ENCODE peak calls at places on chromosomes 1 and 21, in ten cellular contexts. D is upper lobe of right lung, H is esophagus squamous epithelium, U is AG04450, I is GM12878, M is ascending aorta, Y is endothelial cell, P is brain microvascular endothelial cell, B is astrocyte of the spinal cord, K is epithelial cell of esophagus. V is an unnamed sample.

GRCh38 chr1:217747156-217747769 is 116.1 kb downstream of the SPATA17 start:
- DNase-seq in I (no peak), B (peak), K (peak), H (no peak), Y (no peak), M (no peak), D (no peak), U (peak), P (peak), V (no peak)

GRCh38 chr1:82806133-82806532 is 1005.4 kb downstream of the ADGRL2 start:
- DNase-seq in H (no peak), M (no peak), D (no peak), K (peak), P (no peak), U (no peak), Y (no peak), B (no peak), I (no peak), V (no peak)

GRCh38 chr21:39384674-39385298 is 35.9 kb upstream of the HMGN1 start:
- DNase-seq in H (no peak), M (no peak), Y (no peak), P (peak), K (no peak), U (no peak), B (peak), D (no peak), I (no peak), V (no peak)

GRCh38 chr1:43373034-43373940 is 5.5 kb upstream of the ELOVL1 start:
- DNase-seq in H (no peak), Y (no peak), M (no peak), U (no peak), K (peak), D (no peak), B (peak), I (no peak), P (peak), V (no peak)

GRCh38 chr21:18049461-18049860 is 195.2 kb upstream of the CHODL start:
- DNase-seq in D (no peak), Y (no peak), M (no peak), K (no peak), P (no peak), U (no peak), B (no peak), H (no peak), I (no peak), V (no peak)

GRCh38 chr1:29122987-29123870 is 474 bp downstream of the TMEM200B start:
- DNase-seq in D (no peak), U (no peak), Y (peak), B (peak), M (no peak), I (no peak), P (no peak), H (no peak), K (no peak), V (no peak)

GRCh38 chr1:36400825-36401601 is 3.3 kb upstream of the LSM10 start:
- DNase-seq in B (peak), H (peak), U (no peak), P (peak), D (peak), K (no peak), M (peak), Y (peak), I (no peak), V (peak)

GRCh38 chr1:201508809-201509208 is 1.9 kb upstream of the CSRP1 start:
- DNase-seq in Y (no peak), B (no peak), D (no peak), H (no peak), U (no peak), P (no peak), M (no peak), I (no peak), K (peak), V (no peak)

GRCh38 chr1:1006305-1007159 is 6.6 kb upstream of the HES4 start:
- DNase-seq in I (no peak), Y (no peak), U (no peak), M (no peak), K (no peak), P (no peak), D (peak), B (no peak), H (no peak), V (no peak)

GRCh38 chr1:206041640-206042039 is 11.3 kb upstream of the RHEX start:
- DNase-seq in M (no peak), D (no peak), H (no peak), I (no peak), K (peak), Y (no peak), B (no peak), U (no peak), P (no peak), V (peak)

GRCh38 chr1:245878585-245878984 is 628.5 kb downstream of the SMYD3 start:
- DNase-seq in K (no peak), M (no peak), U (no peak), B (no peak), Y (no peak), I (no peak), H (no peak), P (peak), D (no peak), V (no peak)

GRCh38 chr1:66478116-66478515 is 55.8 kb upstream of the SGIP1 start:
- DNase-seq in D (no peak), Y (no peak), I (no peak), H (no peak), B (peak), U (no peak), K (peak), P (peak), M (no peak), V (no peak)

GRCh38 chr1:3668585-3669300 is 16.4 kb downstream of the TP73 start:
- DNase-seq in D (peak), P (no peak), B (no peak), Y (no peak), U (no peak), M (no peak), I (no peak), K (peak), H (no peak), V (no peak)

GRCh38 chr1:3670823-3671251 is 18.5 kb downstream of the TP73 start:
- DNase-seq in P (no peak), D (peak), I (no peak), H (no peak), Y (no peak), B (no peak), M (no peak), K (no peak), U (no peak), V (no peak)

GRCh38 chr1:3668148-3668547 is 15.8 kb downstream of the TP73 start:
- DNase-seq in U (no peak), K (no peak), I (no peak), B (no peak), D (peak), M (no peak), Y (no peak), P (no peak), H (no peak), V (no peak)

GRCh38 chr1:3669971-3670431 is 17.7 kb downstream of the TP73 start:
- DNase-seq in U (no peak), K (no peak), M (no peak), D (peak), I (no peak), H (no peak), B (no peak), P (no peak), Y (no peak), V (no peak)

GRCh38 chr1:3669421-3669821 is 17.1 kb downstream of the TP73 start:
- DNase-seq in Y (no peak), P (no peak), D (no peak), K (no peak), U (no peak), H (no peak), B (no peak), M (no peak), I (no peak), V (no peak)
- TF ChIP-seq CTCF in Y (no peak), P (no peak), D (no peak), K (no peak), U (no peak), H (no peak), B (no peak), M (no peak), I (no peak), V (no peak)

DNA sequence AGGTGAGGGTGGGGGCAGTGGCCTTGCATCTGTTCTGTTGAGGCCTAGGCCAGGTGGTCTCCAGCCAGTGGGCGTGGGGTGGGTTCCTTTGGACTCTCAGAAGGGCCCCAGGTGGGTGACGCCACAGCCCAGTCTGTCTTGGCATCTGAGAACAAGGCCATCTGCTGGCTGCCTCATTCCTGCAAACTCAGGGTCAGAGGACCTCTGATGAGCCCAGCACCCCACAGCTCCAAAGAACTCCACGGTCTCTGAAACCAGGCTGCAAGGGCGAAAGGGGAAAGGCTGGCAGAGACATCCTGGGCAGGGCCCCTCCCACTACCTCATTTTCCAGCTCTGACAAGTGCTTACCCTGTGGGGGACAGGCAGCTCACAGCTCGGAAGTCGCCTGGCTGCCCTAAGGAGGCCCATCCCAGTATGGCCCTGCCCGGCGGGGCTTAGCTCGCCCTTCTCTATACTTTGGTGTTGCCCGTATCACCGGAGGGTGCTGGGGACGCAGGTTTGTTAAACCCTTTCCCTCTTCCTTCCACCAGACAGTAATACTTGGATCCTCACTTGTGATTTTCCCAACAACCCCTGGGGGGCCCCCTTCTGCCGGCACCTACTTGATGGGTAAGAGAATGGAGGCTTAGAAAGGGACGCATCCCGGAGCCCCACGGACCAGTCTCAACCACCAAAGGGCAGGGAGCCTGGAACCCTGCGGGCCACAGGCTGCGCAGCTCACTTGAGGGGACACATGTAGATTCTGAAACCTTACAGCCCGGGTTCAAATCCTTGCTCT is 10.9 kb upstream of the EDN2 start:
- DNase-seq in I (no peak), K (peak), B (peak), D (no peak), P (no peak), U (no peak), H (no peak), M (no peak), Y (peak), V (no peak)
- TF ChIP-seq CTCF in I (peak), K (peak), B (peak), D (no peak), P (peak), U (peak), H (no peak), M (no peak), Y (peak), V (peak)

GRCh38 chr1:184428604-184429003 is 41.8 kb downstream of the C1orf21 start:
- DNase-seq in H (no peak), D (no peak), B (no peak), K (no peak), M (no peak), Y (no peak), P (no peak), U (no peak), I (no peak), V (no peak)
- TF ChIP-seq CTCF in H (no peak), D (no peak), B (no peak), K (no peak), M (no peak), Y (no peak), P (peak), U (no peak), I (no peak), V (no peak)

GRCh38 chr1:181152892-181153633 is 64.6 kb downstream of the IER5 start:
- DNase-seq in H (no peak), I (no peak), Y (peak), U (peak), M (peak), B (peak), D (peak), P (peak), K (no peak), V (no peak)
- TF ChIP-seq CTCF in H (no peak), I (peak), Y (no peak), U (peak), M (no peak), B (peak), D (peak), P (peak), K (no peak), V (no peak)

DNA sequence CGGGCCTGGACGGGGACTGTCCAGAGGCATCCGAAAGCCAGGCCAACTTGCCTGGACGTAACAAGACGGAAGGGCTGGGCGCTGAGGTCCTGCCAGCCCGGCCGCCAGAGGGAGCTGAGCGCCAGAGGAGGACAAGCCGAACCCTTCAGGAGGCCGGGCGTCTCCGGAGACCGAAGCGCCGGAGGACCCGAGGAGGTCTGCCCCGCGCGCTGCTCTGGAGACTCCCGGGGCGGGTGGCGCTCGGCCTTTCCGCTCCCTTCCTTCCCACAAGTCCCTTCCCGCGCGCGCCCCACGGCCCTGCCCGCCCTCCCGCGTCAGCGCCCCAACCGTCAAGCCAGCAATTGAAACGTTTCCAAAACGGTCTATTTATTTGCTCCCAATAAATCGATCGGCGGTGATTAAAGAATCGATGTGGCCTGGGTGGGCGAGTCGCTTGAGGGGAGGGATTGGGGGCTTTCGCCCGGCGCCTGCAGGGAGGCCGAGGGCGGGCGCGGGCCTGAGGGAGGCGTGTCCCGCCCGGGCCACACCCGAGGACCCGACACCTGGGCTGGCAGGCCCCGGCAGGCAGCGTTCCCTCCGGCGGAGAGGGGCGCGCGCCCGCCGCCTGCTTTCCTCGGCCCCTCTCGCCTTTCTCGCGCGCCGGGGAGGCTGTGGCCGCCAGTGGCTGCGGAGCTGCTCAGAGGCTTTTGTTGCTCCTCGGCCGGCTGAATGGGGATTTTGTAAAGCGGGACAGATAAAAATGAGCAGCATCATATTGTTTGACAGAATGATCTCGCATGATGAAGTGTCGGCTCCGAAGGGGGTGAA is 5.2 kb upstream of the FOXD3 start:
- DNase-seq in I (no peak), U (no peak), K (peak), B (peak), H (no peak), P (peak), M (no peak), Y (peak), D (peak), V (peak)
- TF ChIP-seq CTCF in I (peak), U (peak), K (peak), B (peak), H (peak), P (peak), M (no peak), Y (peak), D (peak), V (peak)

GRCh38 chr1:94694234-94694915 is 125.8 kb upstream of the SLC44A3 start:
- DNase-seq in D (no peak), I (no peak), K (peak), P (no peak), M (no peak), U (no peak), B (no peak), Y (no peak), H (no peak), V (no peak)

GRCh38 chr1:94690033-94690712 is 130.0 kb upstream of the SLC44A3 start:
- DNase-seq in H (no peak), Y (no peak), U (peak), K (no peak), P (no peak), D (no peak), I (no peak), M (no peak), B (peak), V (no peak)

GRCh38 chr1:94693435-94693834 is 126.7 kb upstream of the SLC44A3 start:
- DNase-seq in Y (no peak), K (no peak), H (no peak), P (no peak), M (no peak), B (no peak), D (no peak), U (no peak), I (no peak), V (no peak)

GRCh38 chr1:94688646-94689045 is 131.5 kb upstream of the SLC44A3 start:
- DNase-seq in K (no peak), Y (no peak), H (no peak), U (no peak), I (no peak), D (no peak), P (no peak), M (no peak), B (no peak), V (no peak)

GRCh38 chr1:94693029-94693428 is 127.1 kb upstream of the SLC44A3 start:
- DNase-seq in Y (no peak), B (no peak), P (no peak), M (no peak), I (no peak), U (no peak), H (no peak), K (no peak), D (no peak), V (no peak)
- TF ChIP-seq CTCF in Y (peak), B (peak), P (peak), M (no peak), I (no peak), U (no peak), H (no peak), K (peak), D (no peak), V (no peak)

DNA sequence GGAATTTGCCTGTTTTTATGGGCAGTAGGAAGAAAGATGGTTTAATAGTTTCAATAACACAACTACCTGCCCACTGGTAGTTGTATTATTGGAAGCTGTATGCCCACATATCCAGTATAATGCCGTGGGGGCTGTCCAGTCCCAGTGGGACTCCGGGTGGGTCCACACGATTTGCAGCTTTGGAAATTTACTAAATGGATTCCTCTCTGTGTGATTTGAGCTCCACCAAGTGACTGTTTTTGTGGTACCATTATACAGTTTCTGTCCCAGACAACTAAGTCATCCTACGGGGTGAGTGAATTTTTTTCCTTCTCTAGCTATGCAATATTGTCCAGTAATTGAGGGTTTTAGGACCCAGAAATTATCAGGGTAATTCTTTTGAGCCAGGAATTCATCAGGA is 86.8 kb downstream of the PLA2G4A start:
- DNase-seq in I (no peak), Y (no peak), P (no peak), M (no peak), B (no peak), H (no peak), D (no peak), U (no peak), K (no peak), V (no peak)
- TF ChIP-seq CTCF in I (peak), Y (no peak), P (peak), M (no peak), B (no peak), H (no peak), D (peak), U (no peak), K (no peak), V (peak)

DNA sequence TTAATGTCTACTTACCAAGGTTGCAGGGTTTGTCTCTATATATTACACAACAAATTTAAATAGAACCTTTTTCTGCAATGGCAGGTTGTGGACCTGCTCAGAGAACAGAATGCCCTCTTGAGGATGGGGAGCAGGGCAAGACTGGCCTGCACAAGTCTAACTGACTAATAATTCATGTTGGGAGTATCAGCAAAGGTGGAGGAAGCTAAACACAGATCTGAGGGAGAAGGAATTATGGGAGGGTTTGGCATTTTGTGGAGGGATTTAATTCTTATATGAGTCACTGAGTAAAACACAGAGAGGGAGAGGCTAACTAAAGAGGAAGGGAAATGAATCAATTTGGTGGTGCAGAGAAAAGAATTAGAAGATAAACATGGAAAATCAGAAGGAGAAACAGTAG is 40.0 kb downstream of the CLDN17 start:
- DNase-seq in B (no peak), H (no peak), D (no peak), Y (no peak), P (no peak), M (no peak), U (no peak), K (peak), I (no peak), V (no peak)
- TF ChIP-seq CTCF in B (no peak), H (no peak), D (no peak), Y (no peak), P (no peak), M (no peak), U (no peak), K (peak), I (no peak), V (no peak)

DNA sequence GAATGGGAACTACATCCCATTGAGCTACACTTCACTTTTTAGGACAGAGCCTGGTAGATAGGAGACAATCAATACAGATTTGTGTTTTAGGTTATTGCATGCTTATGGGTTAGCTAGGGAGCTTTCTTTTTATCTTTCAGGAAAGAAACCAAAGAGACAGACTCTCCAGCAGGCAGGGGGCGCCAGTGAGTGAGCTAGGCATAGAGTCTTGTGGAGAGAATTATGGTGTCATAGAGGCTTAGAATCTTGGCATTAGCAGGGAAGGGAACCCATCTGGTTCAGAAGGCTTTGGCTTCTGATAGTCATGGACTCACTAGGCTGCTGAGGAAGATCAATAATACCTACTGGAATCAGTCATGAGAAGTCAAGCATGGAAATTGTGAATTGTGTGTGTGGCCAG is at the start of gene SMCP:
- DNase-seq in Y (peak), K (no peak), D (no peak), B (no peak), H (no peak), I (no peak), M (no peak), P (no peak), U (no peak), V (no peak)
- TF ChIP-seq CTCF in Y (peak), K (peak), D (no peak), B (peak), H (no peak), I (peak), M (no peak), P (peak), U (no peak), V (no peak)

GRCh38 chr1:179151908-179152682 is 70.2 kb downstream of the TOR3A start:
- DNase-seq in Y (no peak), K (no peak), P (no peak), D (no peak), H (no peak), M (no peak), B (no peak), U (no peak), I (peak), V (no peak)
- TF ChIP-seq CTCF in Y (no peak), K (no peak), P (no peak), D (no peak), H (no peak), M (no peak), B (no peak), U (no peak), I (no peak), V (no peak)